ENCODE peak calls at places on chromosomes 11 and 22, in four cellular contexts. F, E, D and C are unnamed samples.

GRCh38 chr11:117789241-117789640 is 7.8 kb downstream of the DSCAML1 start:
- DNase-seq in F (no peak), E (no peak), D (no peak), C (no peak)

GRCh38 chr11:12862761-12863469 is 146.2 kb upstream of the RASSF10 start:
- DNase-seq in F (peak), E (no peak), D (no peak), C (peak)

GRCh38 chr11:134822930-134823329 is 410.9 kb upstream of the B3GAT1 start:
- DNase-seq in F (no peak), E (no peak), D (no peak), C (no peak)

GRCh38 chr11:61021661-61022212 is 50.3 kb downstream of the CD6 start:
- DNase-seq in F (peak), E (no peak), D (peak), C (peak)

GRCh38 chr11:69636512-69636866 is 4.5 kb upstream of the CCND1 start:
- DNase-seq in F (peak), E (peak), D (no peak), C (peak)

GRCh38 chr11:113201055-113201818 is 113.1 kb upstream of the TTC12 start:
- DNase-seq in F (peak), E (no peak), D (no peak), C (peak)

GRCh38 chr11:62556102-62556871 is 9.7 kb upstream of the AHNAK start:
- DNase-seq in F (peak), E (peak), D (peak), C (peak)

GRCh38 chr11:118002541-118003019 is 16.4 kb downstream of the IL10RA start:
- DNase-seq in F (peak), E (no peak), D (no peak), C (peak)

GRCh38 chr11:77074205-77074604 is 7.4 kb downstream of the CAPN5 start:
- DNase-seq in F (no peak), E (no peak), D (no peak), C (no peak)

GRCh38 chr11:12539570-12539969 is 134.7 kb upstream of the TEAD1 start:
- DNase-seq in F (no peak), E (peak), D (no peak), C (no peak)

GRCh38 chr11:59208956-59209355 is 3.8 kb downstream of the MPEG1 start:
- DNase-seq in F (no peak), E (no peak), D (no peak), C (no peak)

GRCh38 chr11:118536726-118537125 is 5.7 kb downstream of the TMEM25 start:
- DNase-seq in F (no peak), E (no peak), D (no peak), C (no peak)

GRCh38 chr22:49567894-49568750 is 259.6 kb downstream of the BRD1 start:
- DNase-seq in F (no peak), E (no peak), D (no peak), C (no peak)

GRCh38 chr22:24338701-24339451 is 68.2 kb downstream of the SPECC1L start:
- DNase-seq in F (peak), E (no peak), D (no peak), C (peak)

GRCh38 chr22:29947410-29948387 is 64.7 kb downstream of the MTMR3 start:
- DNase-seq in F (no peak), E (no peak), D (no peak), C (no peak)

GRCh38 chr22:50399751-50400331 is 56.7 kb downstream of the PPP6R2 start:
- DNase-seq in F (peak), E (no peak), D (peak), C (peak)

GRCh38 chr11:121445071-121445768 is 6.9 kb upstream of the SORL1 start:
- DNase-seq in F (no peak), E (no peak), D (peak), C (no peak)

GRCh38 chr11:41498726-41499125 is 39.3 kb upstream of the LRRC4C start:
- DNase-seq in F (peak), E (peak), D (no peak), C (no peak)

GRCh38 chr11:124942446-124943202 is 6.8 kb upstream of the HEPACAM start:
- DNase-seq in F (no peak), E (no peak), D (no peak), C (peak)

GRCh38 chr22:49663823-49664222 is 163.8 kb downstream of the BRD1 start:
- DNase-seq in F (no peak), E (no peak), D (no peak), C (no peak)

GRCh38 chr11:112795142-112795815 is 165.9 kb upstream of the NCAM1 start:
- DNase-seq in F (peak), E (peak), D (peak), C (peak)

GRCh38 chr11:81840375-81840774 is 893.3 kb downstream of the FAM181B start:
- DNase-seq in F (no peak), E (no peak), D (no peak), C (no peak)

GRCh38 chr11:46238967-46239800 is 38.3 kb upstream of the CREB3L1 start:
- DNase-seq in F (peak), E (peak), D (peak), C (peak)

GRCh38 chr11:119094816-119095065 is 6.9 kb downstream of the DPAGT1 start:
- DNase-seq in F (peak), E (peak), D (no peak), C (peak)

GRCh38 chr11:64971421-64972233 is at the start of gene MAJIN:
- DNase-seq in F (peak), E (peak), D (no peak), C (peak)

GRCh38 chr11:21185959-21186358 is 516.6 kb downstream of the NELL1 start:
- DNase-seq in F (no peak), E (no peak), D (no peak), C (no peak)

GRCh38 chr22:50608996-50609395 is 8.4 kb downstream of the MAPK8IP2 start:
- DNase-seq in F (no peak), E (no peak), D (no peak), C (no peak)

GRCh38 chr11:9005087-9005486 is 1.3 kb upstream of the NRIP3 start:
- DNase-seq in F (no peak), E (no peak), D (no peak), C (no peak)

GRCh38 chr11:111465400-111465799 is 46.8 kb downstream of the BTG4 start:
- DNase-seq in F (no peak), E (peak), D (no peak), C (no peak)

GRCh38 chr11:44979536-44980399 is 29.1 kb upstream of the TP53I11 start:
- DNase-seq in F (peak), E (peak), D (no peak), C (peak)

GRCh38 chr11:2797741-2798361 is 87.7 kb downstream of the CDKN1C start:
- DNase-seq in F (no peak), E (no peak), D (no peak), C (no peak)

GRCh38 chr11:60900673-60901404 is 5.5 kb downstream of the PRPF19 start:
- DNase-seq in F (no peak), E (no peak), D (no peak), C (no peak)

GRCh38 chr22:43542681-43543521 is 131.1 kb downstream of the MPPED1 start:
- DNase-seq in F (no peak), E (no peak), D (no peak), C (no peak)

GRCh38 chr22:43544282-43544673 is 132.5 kb downstream of the MPPED1 start:
- DNase-seq in F (no peak), E (no peak), D (no peak), C (no peak)

GRCh38 chr22:43550024-43550620 is 138.3 kb downstream of the MPPED1 start:
- DNase-seq in F (no peak), E (no peak), D (no peak), C (no peak)

GRCh38 chr22:43543522-43544281 is 131.9 kb downstream of the MPPED1 start:
- DNase-seq in F (no peak), E (no peak), D (no peak), C (no peak)

GRCh38 chr22:43546186-43546585 is 134.4 kb downstream of the MPPED1 start:
- DNase-seq in F (no peak), E (no peak), D (no peak), C (no peak)
- TF ChIP-seq EZH2phosphoT487 in F (no peak), E (no peak), D (no peak), C (no peak)

GRCh38 chr22:39242389-39242808 is 2.4 kb downstream of the PDGFB start:
- DNase-seq in F (peak), E (no peak), D (no peak), C (peak)

GRCh38 chr22:39241632-39242388 is 3.0 kb downstream of the PDGFB start:
- DNase-seq in F (no peak), E (no peak), D (no peak), C (no peak)

GRCh38 chr22:39239561-39240423 is 5.0 kb downstream of the PDGFB start:
- DNase-seq in F (no peak), E (peak), D (no peak), C (no peak)

GRCh38 chr22:39242809-39243442 is 1.9 kb downstream of the PDGFB start:
- DNase-seq in F (peak), E (peak), D (no peak), C (peak)

DNA sequence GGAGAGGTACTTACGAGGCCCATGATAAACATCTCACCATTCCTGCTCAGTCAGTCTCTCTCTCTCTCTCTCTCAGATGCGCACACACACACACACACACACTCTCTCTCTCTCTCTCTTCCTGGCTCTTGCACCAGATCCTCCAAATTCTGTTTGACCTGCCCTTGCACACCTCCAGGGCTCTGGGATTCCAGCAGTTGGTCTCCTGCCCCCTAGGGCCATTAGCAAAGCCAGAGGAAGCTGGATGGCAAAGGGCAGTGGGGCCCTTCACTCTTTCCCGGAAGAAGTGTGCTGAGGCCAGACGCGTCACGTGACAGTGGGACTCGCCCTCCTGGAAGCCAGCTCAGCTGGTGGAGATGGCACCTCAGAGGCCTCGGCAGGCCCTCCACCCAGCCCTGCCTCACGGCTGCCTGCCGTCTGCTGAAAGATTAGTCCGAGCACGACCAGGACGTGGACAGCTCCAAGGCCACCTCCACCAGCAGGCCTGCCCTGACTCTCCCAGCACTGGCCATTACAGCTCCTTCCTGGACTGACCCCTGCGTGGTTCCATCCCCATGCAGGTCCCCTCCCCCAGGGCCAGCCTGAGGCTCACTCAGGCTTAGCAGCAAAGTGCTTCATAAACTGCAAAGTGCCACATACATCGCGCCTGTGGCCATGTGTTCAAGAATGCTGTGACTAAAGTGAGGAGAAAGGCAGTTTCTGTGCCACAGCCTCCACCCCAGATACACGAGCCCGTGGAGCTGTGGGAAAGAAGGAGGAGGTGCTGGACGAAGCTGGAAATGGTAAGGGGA is 3.7 kb downstream of the PDGFB start:
- DNase-seq in F (no peak), E (peak), D (no peak), C (peak)
- H3K4me2 ChIP-seq in F (peak), E (peak), D (no peak), C (peak)

DNA sequence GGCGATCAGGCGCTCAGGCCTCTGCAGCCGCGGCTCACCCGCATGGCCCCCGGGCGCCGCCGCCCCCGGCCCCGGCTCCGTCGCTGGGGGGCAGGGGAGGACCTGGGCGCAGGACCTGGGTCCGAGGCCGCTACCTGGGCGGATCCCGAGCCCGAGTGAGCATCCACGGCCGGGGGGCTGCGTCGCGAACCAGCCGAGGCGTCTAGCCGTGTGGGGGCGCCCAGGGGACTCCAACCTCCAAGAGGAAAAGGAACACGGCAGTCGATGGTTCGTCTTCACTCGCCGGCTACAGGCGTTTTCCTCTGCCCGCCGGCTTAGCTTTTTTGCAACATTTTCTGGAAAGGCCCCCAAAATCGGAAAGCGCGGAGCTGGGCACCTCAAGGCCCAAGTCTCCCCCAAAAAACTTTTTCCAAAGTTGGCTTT is 698 bp downstream of the PDGFB start:
- DNase-seq in F (no peak), E (no peak), D (no peak), C (peak)
- TF ChIP-seq CTCF in F (peak), E (peak), D (no peak), C (peak)

GRCh38 chr11:92024788-92025187 is 199.8 kb upstream of the FAT3 start:
- DNase-seq in F (no peak), E (peak), D (no peak), C (no peak)
- TF ChIP-seq EZH2phosphoT487 in F (no peak), E (no peak), D (no peak), C (no peak)

DNA sequence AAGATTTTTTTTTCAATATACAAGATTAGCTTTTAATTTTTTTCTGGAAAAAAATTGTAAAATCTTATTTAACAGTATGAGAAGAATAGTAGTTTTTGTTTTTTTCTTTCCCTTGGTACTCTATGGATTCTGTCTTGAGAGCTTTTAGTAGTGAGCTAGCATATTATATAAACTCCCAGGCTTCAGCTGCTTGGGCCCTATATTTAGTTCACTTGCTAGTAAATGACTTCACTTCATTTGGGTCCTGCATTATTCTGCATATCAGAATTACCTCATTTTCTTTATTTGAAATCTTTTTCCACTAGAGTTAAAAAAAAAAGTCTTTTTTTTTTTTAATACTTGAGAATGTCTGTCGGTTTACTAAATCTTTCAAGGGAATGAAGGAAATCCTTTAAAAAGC is 33.1 kb downstream of the HIPK3 start:
- DNase-seq in F (no peak), E (no peak), D (no peak), C (no peak)
- H3K4me2 ChIP-seq in F (no peak), E (no peak), D (no peak), C (no peak)

GRCh38 chr11:1735271-1735670 is 15.1 kb downstream of the IFITM10 start:
- DNase-seq in F (no peak), E (no peak), D (no peak), C (no peak)
- TF ChIP-seq CTCF in F (no peak), E (no peak), D (no peak), C (no peak)

DNA sequence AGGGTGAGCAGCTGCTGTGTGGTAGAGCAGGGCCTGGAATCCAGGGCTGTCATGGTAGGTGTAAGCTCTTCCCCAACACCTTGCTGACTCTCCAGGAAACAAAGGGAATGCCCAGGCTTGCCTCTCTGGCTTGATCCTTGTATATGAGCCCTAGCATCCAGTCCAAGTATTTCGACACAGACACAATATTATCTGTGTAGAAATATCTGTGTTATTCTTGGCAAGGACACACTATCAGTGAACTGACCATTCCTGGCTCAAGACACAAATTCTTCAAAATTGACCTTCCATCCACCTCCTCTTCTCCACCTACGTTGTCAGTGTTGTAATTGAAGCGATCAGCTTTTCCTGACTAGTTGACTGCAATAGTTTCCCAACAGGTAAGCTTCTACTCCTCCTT is 312.0 kb upstream of the NARS2 start:
- DNase-seq in F (no peak), E (no peak), D (no peak), C (no peak)
- TF ChIP-seq EZH2phosphoT487 in F (no peak), E (no peak), D (no peak), C (no peak)

DNA sequence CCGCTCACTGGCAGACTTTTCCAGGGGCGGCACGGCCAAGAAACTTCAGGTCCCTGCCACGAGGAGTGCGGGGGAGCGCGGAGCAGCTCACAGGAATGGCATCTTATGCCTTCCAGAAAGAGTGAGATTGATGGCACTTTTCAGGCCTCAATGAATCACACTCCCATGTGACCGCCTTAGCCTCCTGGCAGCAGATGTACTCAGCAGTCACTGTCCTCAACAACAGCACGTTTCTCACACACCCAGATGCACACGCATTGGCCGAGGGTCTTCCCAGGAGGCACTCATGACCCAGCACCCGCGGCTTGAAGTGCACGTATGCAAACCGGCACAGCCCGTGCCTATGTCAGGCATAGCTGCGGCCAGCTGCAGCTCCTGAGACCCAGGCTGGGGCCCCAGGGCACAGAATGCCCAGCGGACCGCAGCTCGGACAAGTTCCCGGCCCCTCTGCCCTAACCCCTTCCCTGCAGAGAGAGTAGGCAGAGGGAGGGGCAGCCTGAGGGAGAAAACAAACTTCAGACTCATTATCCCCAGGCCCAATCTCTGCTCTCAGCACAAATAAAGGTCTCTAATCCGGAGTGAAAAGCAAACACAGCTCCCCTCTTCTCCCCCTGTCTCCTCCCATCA is 48.3 kb downstream of the RPUSD4 start:
- DNase-seq in F (no peak), E (peak), D (no peak), C (peak)
- H3K4me2 ChIP-seq in F (no peak), E (no peak), D (no peak), C (peak)

GRCh38 chr22:19622061-19622441 is 92.3 kb upstream of the SEPTIN5 start:
- DNase-seq in F (no peak), E (no peak), D (peak), C (no peak)
- TF ChIP-seq CTCF in F (no peak), E (no peak), D (no peak), C (no peak)